ENCODE peak calls at places on chromosomes 12 and 14, in seven cellular contexts. P is SHP77; I is stimulated activated CD8-positive, alpha-beta memory T cell treated with anti-CD3 and anti-CD28 coated beads, Interleukin-12 subunit alpha, Interleukin-12 subunit beta, amount 100 ng/mL, for 4 hours; X is EH; Q is A172; H is caudate nucleus; D is ovary. C is an unnamed sample.
A peak's percentile ranks its signal among the peaks of the same experiment; 100 is the strongest.

GRCh38 chr12:11635341-11635740 is 14.1 kb upstream of the ETV6 start:
- DNase-seq in P (no peak), I (no peak), X (no peak), Q (no peak), H (no peak), D (no peak), C (no peak)

GRCh38 chr12:48092606-48093005 is 13.3 kb downstream of the SENP1 start:
- DNase-seq in P (no peak), I (no peak), X (peak; percentile 2), Q (no peak), H (no peak), D (no peak), C (no peak)

GRCh38 chr12:121252712-121253345 is 42.9 kb downstream of the P2RX4 start:
- DNase-seq in P (no peak), I (no peak), X (no peak), Q (peak; percentile 5), H (no peak), D (no peak), C (no peak)

GRCh38 chr14:93269341-93270068 is 62.4 kb downstream of the UBR7 start:
- DNase-seq in P (no peak), I (no peak), X (peak; percentile 69), Q (peak; percentile 54), H (peak; percentile 60), D (no peak), C (no peak)

GRCh38 chr12:55733021-55733555 is 4.3 kb upstream of the CD63 start:
- DNase-seq in P (no peak), I (no peak), X (no peak), Q (no peak), H (no peak), D (no peak), C (no peak)

GRCh38 chr14:61672796-61673195 is 22.5 kb upstream of the HIF1A start:
- DNase-seq in P (no peak), I (no peak), X (no peak), Q (no peak), H (no peak), D (no peak), C (no peak)

GRCh38 chr12:81070846-81071245 is 7.0 kb upstream of the ACSS3 start:
- DNase-seq in P (no peak), I (no peak), X (no peak), Q (no peak), H (no peak), D (no peak), C (no peak)

GRCh38 chr14:94945615-94946014 is 175.7 kb upstream of the GSC start:
- DNase-seq in P (no peak), I (no peak), X (no peak), Q (no peak), H (no peak), D (no peak), C (no peak)

GRCh38 chr12:6644903-6645302 is 2.3 kb downstream of the ACRBP start:
- DNase-seq in P (no peak), I (no peak), X (peak; percentile 29), Q (no peak), H (peak; percentile 26), D (no peak), C (no peak)

GRCh38 chr12:54956818-54957641 is 27.5 kb downstream of the TESPA1 start:
- DNase-seq in P (no peak), I (no peak), X (no peak), Q (no peak), H (no peak), D (no peak), C (no peak)

GRCh38 chr12:571795-572531 is 91.3 kb downstream of the NINJ2 start:
- DNase-seq in P (no peak), I (no peak), X (peak; percentile 23), Q (peak; percentile 21), H (no peak), D (no peak), C (no peak)

GRCh38 chr12:62128186-62128965 is 131.8 kb upstream of the USP15 start:
- DNase-seq in P (no peak), I (no peak), X (no peak), Q (no peak), H (no peak), D (no peak), C (no peak)

GRCh38 chr12:19967486-19967885 is 400.9 kb upstream of the PDE3A start:
- DNase-seq in P (peak; percentile 42), I (no peak), X (peak; percentile 98), Q (peak; percentile 88), H (no peak), D (no peak), C (no peak)

GRCh38 chr12:26121323-26121740 is 3.5 kb downstream of the BHLHE41 start:
- DNase-seq in P (no peak), I (no peak), X (no peak), Q (no peak), H (no peak), D (no peak), C (no peak)

GRCh38 chr12:53989227-53990113 is 4.5 kb downstream of the HOXC10 start:
- DNase-seq in P (peak; percentile 48), I (no peak), X (peak; percentile 70), Q (no peak), H (no peak), D (no peak), C (no peak)

GRCh38 chr14:56199976-56200577 is 81.9 kb downstream of the PELI2 start:
- DNase-seq in P (no peak), I (no peak), X (peak; percentile 40), Q (no peak), H (no peak), D (no peak), C (no peak)

GRCh38 chr14:99735189-99736135 is 51.4 kb downstream of the CYP46A1 start:
- DNase-seq in P (no peak), I (no peak), X (no peak), Q (no peak), H (no peak), D (peak; percentile 10), C (no peak)

GRCh38 chr14:23113346-23114119 is 5.5 kb downstream of the CEBPE start:
- DNase-seq in P (no peak), I (no peak), X (peak; percentile 44), Q (no peak), H (no peak), D (no peak), C (no peak)

GRCh38 chr12:119115296-119115905 is 63.3 kb upstream of the HSPB8 start:
- DNase-seq in P (peak; percentile 58), I (no peak), X (peak; percentile 45), Q (peak; percentile 53), H (no peak), D (no peak), C (no peak)

GRCh38 chr14:74945852-74946658 is 9.3 kb downstream of the PGF start:
- DNase-seq in P (peak; percentile 45), I (peak; percentile 32), X (peak; percentile 70), Q (peak; percentile 52), H (peak; percentile 17), D (peak; percentile 81), C (peak; percentile 63)

GRCh38 chr12:114682101-114682919 is 1.7 kb downstream of the TBX3 start:
- DNase-seq in P (peak; percentile 12), I (no peak), X (peak; percentile 19), Q (no peak), H (no peak), D (no peak), C (no peak)

GRCh38 chr14:95585971-95586620 is 51.2 kb downstream of the GLRX5 start:
- DNase-seq in P (no peak), I (no peak), X (no peak), Q (no peak), H (no peak), D (no peak), C (no peak)

GRCh38 chr14:21041676-21042433 is at the start of gene RNASE7:
- DNase-seq in P (no peak), I (no peak), X (peak; percentile 68), Q (peak; percentile 52), H (no peak), D (no peak), C (no peak)

GRCh38 chr12:115191342-115191741 is 507.4 kb upstream of the TBX3 start:
- DNase-seq in P (no peak), I (no peak), X (no peak), Q (no peak), H (no peak), D (no peak), C (no peak)

GRCh38 chr14:94850332-94851211 is 80.7 kb upstream of the GSC start:
- DNase-seq in P (no peak), I (no peak), X (no peak), Q (no peak), H (no peak), D (peak; percentile 26), C (no peak)

GRCh38 chr12:42483534-42483857 is 106.0 kb downstream of the PRICKLE1 start:
- DNase-seq in P (no peak), I (peak; percentile 9), X (no peak), Q (peak; percentile 6), H (no peak), D (peak; percentile 66), C (no peak)

GRCh38 chr12:38154096-38155019 is 162.2 kb upstream of the ALG10B start:
- DNase-seq in P (no peak), I (no peak), X (no peak), Q (no peak), H (no peak), D (no peak), C (no peak)

GRCh38 chr12:63915105-63915830 is 70.8 kb downstream of the SRGAP1 start:
- DNase-seq in P (peak; percentile 16), I (no peak), X (peak; percentile 72), Q (peak; percentile 43), H (no peak), D (no peak), C (no peak)

GRCh38 chr14:70920608-70921007 is 13.3 kb downstream of the PCNX1 start:
- DNase-seq in P (no peak), I (no peak), X (no peak), Q (no peak), H (no peak), D (no peak), C (no peak)

GRCh38 chr12:102406033-102406584 is 74.3 kb downstream of the IGF1 start:
- DNase-seq in P (peak; percentile 93), I (no peak), X (no peak), Q (no peak), H (peak; percentile 11), D (no peak), C (no peak)

GRCh38 chr14:102545461-102546265 is 36.1 kb upstream of the ANKRD9 start:
- DNase-seq in P (no peak), I (no peak), X (peak; percentile 71), Q (no peak), H (no peak), D (no peak), C (no peak)

GRCh38 chr12:98754095-98754494 is 109.0 kb downstream of the APAF1 start:
- DNase-seq in P (no peak), I (no peak), X (peak; percentile 89), Q (peak; percentile 73), H (no peak), D (no peak), C (peak; percentile 24)

GRCh38 chr14:61553730-61554641 is 141.3 kb upstream of the HIF1A start:
- DNase-seq in P (no peak), I (no peak), X (peak; percentile 100), Q (peak; percentile 90), H (no peak), D (no peak), C (no peak)

GRCh38 chr12:106106129-106106566 is 32.6 kb downstream of the NUAK1 start:
- DNase-seq in P (no peak), I (no peak), X (peak; percentile 57), Q (no peak), H (no peak), D (no peak), C (no peak)

GRCh38 chr12:96303656-96304055 is 96.6 kb downstream of the CDK17 start:
- DNase-seq in P (no peak), I (no peak), X (no peak), Q (no peak), H (no peak), D (no peak), C (no peak)

GRCh38 chr12:89015419-89015818 is 336.9 kb downstream of the DUSP6 start:
- DNase-seq in P (no peak), I (no peak), X (no peak), Q (no peak), H (no peak), D (no peak), C (no peak)

GRCh38 chr12:65051196-65051595 is 69.9 kb downstream of the WIF1 start:
- DNase-seq in P (no peak), I (no peak), X (no peak), Q (no peak), H (no peak), D (no peak), C (no peak)

C was measured in activated T-helper 2 cell treated with anti-CD3 and anti-CD28 coated beads, Interferon-gamma antibody, Interleukin-2, Interleukin-4, amounts not matched to agents 10 μg/mL and 5 μg/mL and 100 μg/mL, durations not matched to agents 14 hours and 24 hours and 36 hours.